ENCODE peak calls at places on chromosomes 11 and 22, in eight cellular contexts. T, E, V, B, M, O, K and U are unnamed samples. For H3K4me1, the result is how much of the 10 kb centered on the place peaks cover.

GRCh38 chr11:68749061-68749491 is 2.2 kb downstream of the TESMIN start:
- DNase-seq in V (no peak), O (no peak), K (no peak), T (no peak), B (no peak), E (no peak), M (no peak), U (no peak)

GRCh38 chr11:1928038-1928890 is 8.8 kb downstream of the TNNT3 start:
- DNase-seq in B (no peak), K (no peak), T (no peak), M (no peak), O (no peak), E (no peak), V (no peak), U (no peak)

GRCh38 chr22:40178417-40179409 is 988 bp downstream of the TNRC6B start:
- DNase-seq in V (no peak), B (peak), M (no peak), T (no peak), O (peak), E (peak), K (peak), U (no peak)

GRCh38 chr11:32176223-32176811 is 85.4 kb downstream of the RCN1 start:
- DNase-seq in O (peak), K (peak), T (no peak), M (peak), E (peak), B (peak), V (peak), U (peak)

GRCh38 chr11:107050126-107050525 is 31.9 kb upstream of the GUCY1A2 start:
- DNase-seq in E (no peak), V (no peak), O (no peak), K (no peak), B (no peak), T (no peak), M (no peak), U (no peak)

GRCh38 chr11:289706-290620 is 1.0 kb downstream of the PGGHG start:
- DNase-seq in E (no peak), M (peak), T (peak), B (peak), V (no peak), K (no peak), O (peak), U (no peak)

GRCh38 chr11:93740031-93740801 is 1.1 kb downstream of the TAF1D start:
- DNase-seq in E (peak), M (no peak), B (peak), T (no peak), K (peak), V (no peak), O (peak), U (peak)

GRCh38 chr11:27218498-27219038 is 144.4 kb downstream of the CCDC34 start:
- DNase-seq in E (no peak), B (no peak), V (no peak), M (peak), T (no peak), O (no peak), K (no peak), U (no peak)

GRCh38 chr11:35313066-35313765 is 106.1 kb downstream of the SLC1A2 start:
- DNase-seq in V (no peak), M (no peak), O (no peak), T (no peak), B (no peak), K (no peak), E (no peak), U (no peak)

GRCh38 chr11:64053699-64054098 is 18.0 kb downstream of the FLRT1 start:
- DNase-seq in M (no peak), V (no peak), T (no peak), O (no peak), K (no peak), E (no peak), B (no peak), U (no peak)

GRCh38 chr11:5705688-5706087 is 16.1 kb downstream of the TRIM22 start:
- DNase-seq in E (no peak), M (no peak), V (no peak), B (no peak), K (no peak), O (no peak), T (no peak), U (no peak)

GRCh38 chr22:21960200-21961126 is 7.8 kb upstream of the PPM1F start:
- DNase-seq in M (no peak), E (peak), B (no peak), K (no peak), O (no peak), T (no peak), V (no peak), U (no peak)

GRCh38 chr11:15969281-15969680 is 387.1 kb downstream of the SOX6 start:
- DNase-seq in K (peak), E (peak), B (no peak), O (no peak), V (peak), M (peak), T (no peak), U (peak)

GRCh38 chr11:13494051-13494450 is 1.7 kb downstream of the PTH start:
- DNase-seq in V (no peak), O (no peak), K (no peak), E (no peak), B (no peak), M (no peak), T (no peak), U (no peak)

GRCh38 chr11:35214792-35215193 is 75.8 kb downstream of the CD44 start:
- DNase-seq in O (peak), E (no peak), M (no peak), T (no peak), V (no peak), K (no peak), B (no peak), U (no peak)

GRCh38 chr11:70883973-70884688 is 368.2 kb downstream of the SHANK2 start:
- DNase-seq in K (no peak), E (no peak), O (no peak), T (no peak), V (peak), B (no peak), M (peak), U (no peak)

GRCh38 chr11:72347691-72348090 is 86.6 kb downstream of the CLPB start:
- DNase-seq in B (no peak), M (no peak), O (no peak), K (no peak), E (no peak), T (no peak), V (no peak), U (no peak)

GRCh38 chr11:100810666-100811065 is 123.6 kb downstream of the ARHGAP42 start:
- DNase-seq in K (no peak), V (no peak), B (no peak), O (no peak), E (no peak), M (no peak), T (no peak), U (no peak)

GRCh38 chr11:126284829-126285228 is 1.9 kb downstream of the TIRAP start:
- DNase-seq in K (peak), T (no peak), M (peak), V (no peak), E (peak), B (peak), O (peak), U (peak)

GRCh38 chr11:64996710-64997380 is at the start of gene BATF2:
- DNase-seq in O (no peak), E (peak), K (peak), V (peak), M (peak), T (no peak), B (no peak), U (peak)

GRCh38 chr11:69055212-69055586 is 6.5 kb downstream of the TPCN2 start:
- DNase-seq in B (no peak), M (no peak), O (no peak), T (no peak), K (peak), V (no peak), E (no peak), U (no peak)

GRCh38 chr11:110032257-110032656 is 60.9 kb upstream of the ZC3H12C start:
- DNase-seq in E (no peak), V (no peak), B (no peak), K (no peak), O (no peak), T (no peak), M (no peak), U (no peak)

GRCh38 chr22:48175721-48176120 is 1413.3 kb downstream of the TBC1D22A start:
- DNase-seq in M (no peak), O (no peak), K (no peak), B (no peak), T (peak), E (no peak), V (no peak), U (no peak)

GRCh38 chr11:96215826-96216225 is 127.2 kb downstream of the MAML2 start:
- DNase-seq in M (no peak), E (no peak), O (no peak), B (peak), V (no peak), T (no peak), K (no peak), U (no peak)

GRCh38 chr11:79822771-79823170 is 381.9 kb upstream of the TENM4 start:
- DNase-seq in K (no peak), B (no peak), M (no peak), T (no peak), V (no peak), O (no peak), E (no peak), U (no peak)

GRCh38 chr22:49964493-49965290 is 4.1 kb downstream of the PIM3 start:
- DNase-seq in B (no peak), O (no peak), K (peak), V (peak), T (peak), E (no peak), M (peak), U (peak)

GRCh38 chr22:22802346-22802970 is 85.2 kb upstream of the IGLL5 start:
- DNase-seq in M (no peak), V (no peak), B (peak), K (no peak), E (no peak), T (no peak), O (peak), U (peak)

GRCh38 chr11:108958446-108959123 is 293.7 kb downstream of the DDX10 start:
- DNase-seq in B (no peak), K (no peak), M (no peak), O (no peak), V (no peak), E (peak), T (no peak), U (no peak)

GRCh38 chr22:33677536-33677935 is 242.7 kb downstream of the LARGE1 start:
- DNase-seq in V (no peak), O (no peak), M (peak), B (no peak), E (no peak), K (no peak), T (no peak), U (no peak)

GRCh38 chr22:48139776-48140175 is 1377.3 kb downstream of the TBC1D22A start:
- DNase-seq in E (no peak), T (no peak), O (no peak), V (no peak), B (no peak), K (no peak), M (no peak), U (no peak)

GRCh38 chr22:18109410-18110193 is 1.0 kb upstream of the TUBA8 start:
- DNase-seq in M (no peak), O (no peak), T (no peak), B (no peak), K (no peak), V (no peak), E (no peak), U (no peak)

GRCh38 chr11:64675417-64676252 is 47.4 kb downstream of the NRXN2 start:
- DNase-seq in E (peak), B (no peak), O (no peak), K (peak), M (peak), V (peak), T (no peak), U (no peak)

GRCh38 chr11:47373876-47374820 is 4.2 kb downstream of the SPI1 start:
- DNase-seq in E (peak), T (no peak), K (peak), M (peak), B (peak), V (peak), O (peak), U (peak)

GRCh38 chr11:1126491-1126926 is 31.2 kb upstream of the MUC5AC start:
- DNase-seq in K (no peak), B (no peak), M (peak), E (no peak), O (no peak), V (no peak), T (no peak), U (no peak)

GRCh38 chr11:34358258-34358665 is 452 bp upstream of the ABTB2 start:
- DNase-seq in B (no peak), M (no peak), K (peak), V (no peak), O (no peak), T (no peak), E (peak), U (peak)

GRCh38 chr11:76469141-76469540 is 24.3 kb downstream of the EMSY start:
- DNase-seq in M (no peak), V (no peak), T (no peak), B (no peak), E (no peak), O (no peak), K (no peak), U (no peak)

GRCh38 chr11:76462317-76462716 is 17.5 kb downstream of the EMSY start:
- DNase-seq in K (no peak), E (no peak), V (no peak), B (no peak), O (no peak), M (no peak), T (no peak), U (no peak)

GRCh38 chr11:76471378-76471777 is 26.6 kb downstream of the EMSY start:
- DNase-seq in M (no peak), V (no peak), B (no peak), E (no peak), O (no peak), K (no peak), T (no peak), U (no peak)

GRCh38 chr11:76466666-76467065 is 21.8 kb downstream of the EMSY start:
- DNase-seq in T (no peak), K (no peak), E (no peak), M (no peak), O (no peak), V (no peak), B (no peak), U (no peak)
- H3K4me1 ChIP-seq in T (under half), K (under half), E (under half), M (under half), O (under half), V (under half), B (under half), U (under half)

GRCh38 chr22:20243545-20244249 is 24.4 kb downstream of the RTN4R start:
- DNase-seq in K (peak), E (peak), B (peak), T (no peak), O (peak), M (peak), V (no peak), U (peak)

GRCh38 chr22:20241579-20242392 is 26.3 kb downstream of the RTN4R start:
- DNase-seq in B (peak), O (peak), E (no peak), T (no peak), M (no peak), K (no peak), V (no peak), U (no peak)

GRCh38 chr22:20244250-20244648 is 23.9 kb downstream of the RTN4R start:
- DNase-seq in B (no peak), O (no peak), M (no peak), T (no peak), K (no peak), E (no peak), V (no peak), U (no peak)

GRCh38 chr22:20243176-20243544 is 25.0 kb downstream of the RTN4R start:
- DNase-seq in K (no peak), B (no peak), O (no peak), T (no peak), M (no peak), V (no peak), E (no peak), U (no peak)

DNA sequence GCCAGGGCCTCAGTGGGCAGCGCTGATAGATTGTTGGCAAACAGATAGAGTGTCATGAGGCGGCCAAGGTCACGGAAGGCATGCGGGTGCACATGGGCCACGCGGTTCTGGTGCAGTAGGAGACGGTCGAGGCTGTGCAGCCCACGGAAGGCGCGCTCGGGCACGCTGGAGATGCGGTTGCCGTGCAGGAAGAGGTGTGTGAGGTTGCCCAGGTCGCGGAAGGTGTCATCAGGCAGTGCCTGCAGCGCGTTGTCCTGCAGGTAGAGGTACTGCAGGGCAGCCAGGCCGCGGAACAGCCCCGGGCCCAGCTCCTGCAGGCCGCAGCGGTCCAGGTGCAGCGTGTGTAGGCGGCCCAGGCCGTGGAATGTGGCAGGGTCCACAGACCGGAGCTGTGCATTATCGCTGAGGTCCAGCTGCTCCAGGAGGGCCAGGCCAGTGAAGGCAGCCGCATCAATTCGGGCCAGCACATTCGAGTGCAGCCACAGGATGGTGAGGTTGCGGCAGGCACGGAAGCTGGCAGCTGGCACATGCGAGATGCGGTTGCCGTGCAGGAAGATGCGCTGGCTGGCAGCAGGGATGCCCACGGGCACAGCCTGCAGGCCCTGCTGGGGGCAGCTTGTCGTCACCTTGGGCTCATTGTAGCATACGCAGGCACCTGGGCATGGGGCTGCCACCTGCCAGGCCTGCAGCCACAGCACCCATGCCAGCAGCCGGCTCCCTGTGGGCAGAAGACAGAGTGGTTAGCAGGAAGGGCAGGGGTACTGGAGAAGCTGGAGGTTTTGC is 25.5 kb downstream of the RTN4R start:
- DNase-seq in V (no peak), B (peak), T (no peak), O (peak), K (no peak), M (no peak), E (no peak), U (no peak)
- H3K4me1 ChIP-seq in V (under half), B (half or more), T (half or more), O (half or more), K (under half), M (half or more), E (under half), U (under half)

DNA sequence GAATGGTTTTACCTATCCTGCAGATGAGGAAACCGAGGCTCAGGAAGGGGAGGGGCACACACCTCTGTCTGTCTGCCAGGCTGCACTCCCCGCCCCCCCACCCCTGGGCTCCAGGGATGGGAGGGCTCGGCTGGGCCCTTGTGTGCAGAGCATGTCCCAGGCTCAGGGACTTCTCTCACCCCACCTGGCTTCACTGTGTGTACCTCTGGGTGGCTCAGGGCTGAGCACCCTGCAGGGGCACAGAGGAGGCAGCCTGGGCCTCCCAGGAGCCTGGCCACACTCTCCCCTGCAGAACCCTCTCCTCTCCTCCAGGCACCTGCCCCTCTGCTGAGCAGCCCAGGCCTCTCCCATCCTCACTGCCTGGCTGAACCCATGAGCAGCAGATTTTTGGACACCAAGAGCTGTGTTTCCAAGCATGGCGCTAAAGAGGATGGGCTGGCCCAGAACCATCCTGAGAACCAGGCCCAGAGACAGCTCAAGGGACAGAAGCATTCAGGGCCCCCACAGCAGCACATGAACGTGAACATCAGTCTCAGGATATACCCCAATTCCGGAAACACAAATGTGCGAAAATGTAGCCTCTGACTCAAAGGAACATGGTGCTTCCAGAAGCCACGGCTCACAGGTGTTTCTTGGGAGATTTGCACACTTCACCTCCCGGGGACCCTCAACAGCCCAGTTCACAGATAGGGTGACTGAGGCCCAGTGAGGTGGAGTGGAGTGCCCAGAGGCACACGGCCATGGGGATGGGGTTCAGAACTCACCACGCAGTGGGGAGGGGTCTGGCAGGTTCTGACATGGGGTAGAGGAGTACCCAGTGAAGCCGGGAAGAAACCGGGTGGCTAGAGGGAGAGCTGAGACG is 10.5 kb downstream of the EMID1 start:
- DNase-seq in V (no peak), E (no peak), T (no peak), K (no peak), O (no peak), B (no peak), M (no peak), U (no peak)
- H3K4me1 ChIP-seq in V (under half), E (under half), T (under half), K (under half), O (under half), B (under half), M (under half), U (under half)

GRCh38 chr11:119520400-119520799 is 97.4 kb upstream of the THY1 start:
- DNase-seq in E (no peak), O (no peak), V (no peak), K (no peak), T (no peak), M (no peak), B (no peak), U (no peak)

GRCh38 chr11:119519796-119520195 is 96.8 kb upstream of the THY1 start:
- DNase-seq in K (no peak), M (no peak), O (no peak), B (no peak), E (no peak), T (no peak), V (no peak), U (no peak)

GRCh38 chr11:119521551-119521950 is 98.6 kb upstream of the THY1 start:
- DNase-seq in V (no peak), T (no peak), K (no peak), B (no peak), M (no peak), E (no peak), O (no peak), U (no peak)

GRCh38 chr11:119520966-119521365 is 98.0 kb upstream of the THY1 start:
- DNase-seq in V (no peak), M (no peak), O (no peak), E (no peak), B (no peak), K (no peak), T (no peak), U (no peak)

GRCh38 chr11:119518746-119519382 is 95.9 kb upstream of the THY1 start:
- DNase-seq in B (no peak), T (no peak), O (no peak), K (no peak), E (no peak), M (no peak), V (no peak), U (no peak)
- H3K4me1 ChIP-seq in B (under half), T (under half), O (under half), K (under half), E (under half), M (under half), V (under half), U (under half)

GRCh38 chr22:46551996-46552395 is 14.6 kb upstream of the CELSR1 start:
- DNase-seq in V (no peak), M (no peak), O (no peak), B (no peak), K (no peak), E (no peak), T (no peak), U (no peak)

GRCh38 chr22:46547883-46548244 is 10.4 kb upstream of the CELSR1 start:
- DNase-seq in K (no peak), E (peak), T (no peak), V (peak), B (no peak), O (no peak), M (peak), U (peak)

GRCh38 chr22:46549565-46549840 is 12.1 kb upstream of the CELSR1 start:
- DNase-seq in M (no peak), B (no peak), V (no peak), K (no peak), T (no peak), O (no peak), E (no peak), U (no peak)

GRCh38 chr22:46551321-46551720 is 13.9 kb upstream of the CELSR1 start:
- DNase-seq in K (no peak), M (no peak), B (no peak), T (no peak), O (no peak), E (no peak), V (no peak), U (no peak)

GRCh38 chr22:46549971-46550641 is 12.7 kb upstream of the CELSR1 start:
- DNase-seq in V (no peak), O (no peak), K (no peak), T (no peak), M (no peak), E (no peak), B (no peak), U (no peak)
- H3K4me1 ChIP-seq in V (under half), O (under half), K (under half), T (half or more), M (under half), E (under half), B (under half), U (under half)